ENCODE peak calls at places on chromosome 2, in six cellular contexts. P is heart left ventricle, M is tibial artery, C is fibroblast of the aortic adventitia, F is astrocyte of the cerebellum, O is A549. J is an unnamed sample.

GRCh38 chr2:6352247-6352646 is 513.5 kb downstream of the CMPK2 start:
- DNase-seq in F (no peak), P (no peak), O (no peak), M (no peak), C (no peak), J (no peak)

GRCh38 chr2:85902496-85902895 is 13.7 kb upstream of the ST3GAL5 start:
- DNase-seq in C (peak; percentile 40), P (no peak), O (no peak), M (no peak), F (no peak), J (no peak)

GRCh38 chr2:152405206-152406118 is 70.5 kb downstream of the FMNL2 start:
- DNase-seq in O (peak; percentile 77), F (no peak), M (no peak), C (no peak), P (no peak), J (peak; percentile 67)

GRCh38 chr2:168796090-168796577 is 6.3 kb upstream of the NOSTRIN start:
- DNase-seq in P (no peak), F (no peak), O (no peak), M (no peak), C (no peak), J (no peak)

GRCh38 chr2:168401048-168401556 is 55.0 kb upstream of the CERS6 start:
- DNase-seq in M (no peak), F (no peak), C (no peak), O (no peak), P (no peak), J (no peak)

GRCh38 chr2:14082640-14083039 is 549.9 kb upstream of the LRATD1 start:
- DNase-seq in P (no peak), F (no peak), M (no peak), O (no peak), C (no peak), J (no peak)

GRCh38 chr2:237886702-237887481 is 27.5 kb downstream of the RAMP1 start:
- DNase-seq in F (no peak), O (no peak), M (peak; percentile 81), P (peak; percentile 87), C (peak; percentile 86), J (no peak)

GRCh38 chr2:219000569-219000960 is 7.3 kb upstream of the CRYBA2 start:
- DNase-seq in F (no peak), M (no peak), P (no peak), O (no peak), C (no peak), J (no peak)

GRCh38 chr2:25052948-25053477 is 11.1 kb downstream of the EFR3B start:
- DNase-seq in M (no peak), P (no peak), O (no peak), C (peak; percentile 28), F (no peak), J (no peak)

GRCh38 chr2:152716805-152717241 is 438 bp downstream of the PRPF40A start:
- DNase-seq in F (no peak), O (peak; percentile 63), C (no peak), P (no peak), M (peak; percentile 65), J (no peak)

GRCh38 chr2:116804901-116805300 is 1009.6 kb upstream of the DDX18 start:
- DNase-seq in M (no peak), O (no peak), F (no peak), P (no peak), C (no peak), J (no peak)

GRCh38 chr2:27752551-27753237 is 18.8 kb upstream of the MRPL33 start:
- DNase-seq in P (no peak), M (no peak), O (no peak), F (no peak), C (no peak), J (no peak)

GRCh38 chr2:12278217-12278755 is 438.4 kb upstream of the TRIB2 start:
- DNase-seq in M (no peak), C (peak; percentile 29), F (no peak), O (no peak), P (no peak), J (no peak)

GRCh38 chr2:224569654-224570053 is 15.5 kb downstream of the CUL3 start:
- DNase-seq in O (no peak), M (no peak), P (no peak), C (no peak), F (no peak), J (no peak)

GRCh38 chr2:226440119-226440917 is 359.3 kb downstream of the IRS1 start:
- DNase-seq in C (peak; percentile 82), O (no peak), F (no peak), M (no peak), P (no peak), J (no peak)

GRCh38 chr2:16633632-16634430 is 31.8 kb downstream of the CYRIA start:
- DNase-seq in M (no peak), C (no peak), O (peak; percentile 12), P (no peak), F (no peak), J (no peak)

GRCh38 chr2:198857246-198857645 is 600.5 kb downstream of the SATB2 start:
- DNase-seq in C (no peak), M (no peak), P (no peak), O (no peak), F (no peak), J (no peak)

GRCh38 chr2:69011611-69012157 is 1.3 kb upstream of the ANTXR1 start:
- DNase-seq in C (no peak), O (no peak), M (no peak), P (no peak), F (no peak), J (no peak)

GRCh38 chr2:71613566-71613952 is 160.2 kb downstream of the DYSF start:
- DNase-seq in M (peak; percentile 20), F (no peak), C (no peak), O (no peak), P (peak; percentile 20), J (no peak)

GRCh38 chr2:108536133-108536780 is 2.0 kb downstream of the LIMS1 start:
- DNase-seq in M (no peak), O (peak; percentile 33), P (no peak), C (no peak), F (no peak), J (no peak)

GRCh38 chr2:179181002-179181401 is 83.6 kb downstream of the SESTD1 start:
- DNase-seq in C (no peak), M (no peak), O (no peak), F (no peak), P (no peak), J (no peak)

GRCh38 chr2:218329826-218330651 is 26.6 kb upstream of the CATIP start:
- DNase-seq in F (no peak), O (no peak), C (no peak), M (no peak), P (no peak), J (no peak)

GRCh38 chr2:230816735-230817134 is 48.0 kb upstream of the ITM2C start:
- DNase-seq in C (no peak), O (no peak), P (peak; percentile 68), M (peak; percentile 65), F (no peak), J (no peak)

GRCh38 chr2:230819433-230819832 is 45.3 kb upstream of the ITM2C start:
- DNase-seq in M (no peak), O (no peak), P (no peak), C (no peak), F (no peak), J (no peak)

GRCh38 chr2:230811508-230811907 is 53.2 kb upstream of the ITM2C start:
- DNase-seq in M (no peak), O (no peak), F (no peak), P (no peak), C (peak; percentile 35), J (no peak)

GRCh38 chr2:230812041-230812440 is 52.7 kb upstream of the ITM2C start:
- DNase-seq in P (no peak), F (no peak), C (no peak), O (no peak), M (no peak), J (peak; percentile 63)

GRCh38 chr2:230814616-230815015 is 50.1 kb upstream of the ITM2C start:
- DNase-seq in M (no peak), F (peak; percentile 6), O (peak; percentile 33), C (peak; percentile 26), P (no peak), J (peak; percentile 10)
- TF ChIP-seq CTCF in M (peak; percentile 8), F (peak; percentile 54), O (peak; percentile 46), C (peak; percentile 50), P (no peak), J (peak; percentile 49)

GRCh38 chr2:171995586-171995985 is 4.2 kb upstream of the METAP1D start:
- DNase-seq in P (no peak), C (no peak), F (no peak), O (no peak), M (no peak), J (no peak)

GRCh38 chr2:171996021-171996420 is 3.7 kb upstream of the METAP1D start:
- DNase-seq in C (no peak), F (no peak), O (no peak), M (no peak), P (no peak), J (no peak)

GRCh38 chr2:171999604-172000469 is at the start of gene METAP1D:
- DNase-seq in O (peak; percentile 89), C (peak; percentile 83), F (peak; percentile 62), M (peak; percentile 91), P (peak; percentile 95), J (peak; percentile 79)

GRCh38 chr2:171999125-171999524 is 628 bp upstream of the METAP1D start:
- DNase-seq in F (no peak), O (no peak), C (no peak), M (no peak), P (no peak), J (no peak)

DNA sequence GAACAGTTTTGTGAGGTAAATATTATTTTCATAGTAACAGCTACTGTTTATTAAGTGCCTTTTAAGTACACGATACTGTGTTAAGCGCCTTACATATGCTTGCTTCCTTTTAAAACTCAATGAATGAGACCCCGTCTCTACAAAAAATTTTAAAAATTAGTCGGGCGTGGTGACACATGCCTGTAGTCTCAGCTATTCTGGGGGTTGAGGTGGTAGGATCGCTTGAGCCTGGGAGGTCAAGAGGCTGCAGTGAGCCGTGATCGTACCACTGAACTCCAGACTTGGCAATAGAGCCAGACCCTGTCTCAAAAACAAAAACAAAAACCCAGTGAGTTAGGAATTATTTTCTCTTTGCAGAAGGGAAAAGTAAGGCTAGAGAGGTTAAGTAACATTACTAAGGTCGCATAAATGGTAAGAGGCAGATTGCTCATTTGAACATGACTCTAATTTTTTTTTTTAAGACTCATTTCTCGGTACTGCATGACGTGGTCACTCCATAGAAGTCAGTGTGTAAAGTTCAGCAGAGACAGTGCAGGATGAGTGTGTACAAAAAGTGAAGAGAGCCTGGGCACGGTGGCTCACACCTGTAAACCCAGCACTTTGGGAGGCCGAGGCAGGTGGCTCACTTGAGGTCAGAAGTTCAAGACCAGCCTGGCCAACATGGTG is 1.1 kb downstream of the METAP1D start:
- DNase-seq in F (no peak), M (no peak), C (no peak), P (no peak), O (no peak), J (no peak)
- H3K4me3 ChIP-seq in F (peak overlapping the region; percentile 79), M (no peak overlapping the region), C (peak overlapping the region; percentile 100), P (no peak overlapping the region), O (peak overlapping the region; percentile 64), J (peak overlapping the region; percentile 82)

GRCh38 chr2:135913726-135914365 is 37.6 kb upstream of the MCM6 start:
- DNase-seq in F (peak; percentile 34), P (no peak), M (no peak), C (peak; percentile 70), O (peak; percentile 45), J (no peak)
- TF ChIP-seq CTCF in F (peak; percentile 59), P (peak; percentile 71), M (peak; percentile 76), C (peak; percentile 68), O (peak; percentile 81), J (peak; percentile 56)

DNA sequence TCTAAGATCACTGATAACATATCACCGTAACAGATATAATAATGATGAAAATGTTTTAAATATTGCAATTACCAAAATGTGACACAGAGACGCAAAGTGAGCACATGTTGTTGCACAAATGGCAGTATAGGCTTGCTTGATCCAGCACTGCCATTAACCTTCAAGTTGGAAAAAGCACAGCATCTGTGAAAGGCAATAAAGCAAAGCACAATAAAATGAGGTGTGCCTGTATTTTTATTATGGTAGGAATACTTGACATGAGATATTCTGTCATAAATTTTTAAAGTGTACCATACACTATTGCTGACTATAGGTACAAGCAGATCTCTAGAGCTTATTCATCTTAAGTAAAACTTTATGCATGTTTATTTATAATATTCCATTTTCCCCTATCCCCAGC is 312.2 kb downstream of the PTH2R start:
- DNase-seq in O (no peak), P (no peak), C (no peak), F (no peak), M (no peak), J (no peak)
- H3K4me3 ChIP-seq in O (no peak overlapping the region), P (no peak overlapping the region), C (no peak overlapping the region), F (no peak overlapping the region), M (no peak overlapping the region), J (no peak overlapping the region)

J was measured in LNCaP clone FGC.